ENCODE peak calls at places on chromosomes 12 and 14, in five cellular contexts. V, M, X, S and I are unnamed samples. For H3K9me3, the result is how much of the 10 kb centered on the place peaks cover.

GRCh38 chr14:73467800-73468199 is 9.5 kb upstream of the NUMB start:
- DNase-seq in V (no peak), X (no peak), M (no peak), S (no peak), I (no peak)

GRCh38 chr14:63342381-63342780 is 23.6 kb upstream of the GPHB5 start:
- DNase-seq in S (no peak), V (no peak), X (no peak), M (no peak), I (no peak)

GRCh38 chr12:131923260-131923659 is 5.8 kb upstream of the PUS1 start:
- DNase-seq in V (no peak), M (no peak), X (no peak), S (no peak), I (no peak)

GRCh38 chr12:19397534-19397933 is 41.8 kb upstream of the AEBP2 start:
- DNase-seq in S (no peak), M (no peak), V (peak), X (no peak), I (no peak)

GRCh38 chr14:21071225-21072041 is 1.3 kb downstream of the ARHGEF40 start:
- DNase-seq in X (peak), M (no peak), S (peak), V (peak), I (peak)

GRCh38 chr14:76811561-76811960 is 1.1 kb downstream of the ANGEL1 start:
- DNase-seq in S (no peak), M (no peak), X (peak), V (peak), I (no peak)

GRCh38 chr12:70535896-70536374 is 101.3 kb downstream of the PTPRB start:
- DNase-seq in S (no peak), V (peak), M (no peak), X (no peak), I (no peak)

GRCh38 chr12:124684971-124685688 is 117.7 kb upstream of the NCOR2 start:
- DNase-seq in S (no peak), M (no peak), V (peak), X (peak), I (no peak)

GRCh38 chr12:130382818-130383217 is 45.1 kb downstream of the PIWIL1 start:
- DNase-seq in M (no peak), X (no peak), S (no peak), V (no peak), I (no peak)

GRCh38 chr12:28060901-28061300 is 88.4 kb upstream of the PTHLH start:
- DNase-seq in M (no peak), S (no peak), X (no peak), V (no peak), I (no peak)

GRCh38 chr12:114682101-114682919 is 1.7 kb downstream of the TBX3 start:
- DNase-seq in X (no peak), S (no peak), M (no peak), V (peak), I (no peak)
- H3K27ac ChIP-seq in X (peak), S (peak), M (peak), V (peak), I (no peak)

GRCh38 chr14:105528859-105529505 is 2.6 kb downstream of the TMEM121 start:
- DNase-seq in M (no peak), S (no peak), V (no peak), X (no peak), I (peak)
- H3K4me3 ChIP-seq in M (no peak), S (no peak), V (no peak), X (peak), I (no peak)

GRCh38 chr14:38528582-38528981 is 272.7 kb upstream of the CLEC14A start:
- DNase-seq in X (no peak), V (no peak), M (no peak), S (no peak), I (no peak)
- H3K9me3 ChIP-seq in X (under half), V (under half), M (under half), S (under half), I (under half)

DNA sequence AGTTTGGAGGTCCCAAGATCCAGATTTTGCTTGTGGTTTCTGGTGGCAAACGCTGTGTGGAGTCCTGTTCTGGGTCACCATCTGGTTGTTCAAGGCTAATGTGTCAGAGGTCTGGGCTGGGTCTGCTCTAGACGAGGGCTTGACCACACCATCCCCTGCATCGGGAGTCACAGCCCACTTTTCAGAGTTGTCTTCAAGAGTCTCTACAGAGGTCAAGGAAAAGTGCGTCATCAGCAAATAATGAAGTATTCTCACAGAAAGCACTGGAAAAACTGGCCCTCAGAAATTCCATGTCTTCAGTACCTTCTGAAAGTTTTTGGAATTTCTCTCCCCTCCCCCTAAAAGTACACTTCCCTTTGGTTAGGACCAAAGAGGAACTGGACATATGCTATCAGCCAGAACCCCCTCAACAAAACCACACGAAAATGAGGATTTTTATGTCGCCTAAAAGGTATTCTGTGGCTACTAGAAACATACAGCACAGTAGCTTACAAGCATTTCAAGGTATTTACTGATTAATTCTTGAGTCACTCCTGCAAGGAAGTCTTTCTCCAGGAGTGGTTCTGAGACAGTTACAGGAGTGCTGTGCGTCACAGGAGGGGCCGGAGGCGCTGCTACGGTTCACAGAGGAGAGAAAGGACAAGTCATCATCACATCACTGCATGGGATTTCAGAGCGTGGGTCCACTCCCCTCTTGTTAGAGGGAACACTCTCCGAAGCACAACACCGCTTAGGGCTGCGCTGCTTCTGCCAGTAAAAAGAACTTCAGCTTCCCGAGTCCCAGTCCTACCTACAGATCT is 35.4 kb downstream of the RAD52 start:
- DNase-seq in X (peak), M (no peak), V (peak), S (no peak), I (no peak)
- H3K27ac ChIP-seq in X (peak), M (no peak), V (peak), S (peak), I (no peak)

DNA sequence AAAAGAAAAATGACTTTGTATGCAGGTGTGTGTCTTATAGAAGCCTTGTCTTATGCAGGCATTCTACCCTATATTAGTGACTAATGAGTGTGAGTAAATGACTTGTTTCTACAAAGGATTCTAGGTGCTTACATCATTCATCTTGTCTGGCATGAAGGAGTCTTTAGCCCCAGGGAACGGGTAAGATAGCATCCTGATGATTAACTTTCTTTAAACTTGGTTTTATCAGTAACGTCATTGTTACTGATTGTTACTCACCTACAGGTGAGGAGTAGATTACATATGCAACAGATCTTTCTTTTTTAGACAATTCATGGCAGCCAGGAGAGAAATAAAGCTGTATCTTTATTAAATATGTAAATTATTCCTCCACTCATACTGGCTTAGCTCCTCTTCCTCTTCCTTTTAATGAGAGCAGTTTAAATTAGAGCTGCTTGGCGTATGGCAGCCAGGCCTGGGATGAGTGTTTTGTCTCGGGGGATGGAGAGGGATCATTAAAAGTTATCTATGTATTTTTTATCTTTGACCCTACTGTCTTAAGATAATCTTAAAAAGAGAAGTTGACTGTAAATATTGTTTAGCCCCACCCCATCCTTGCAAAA is 57.2 kb upstream of the ATP2A2 start:
- DNase-seq in S (no peak), X (peak), M (no peak), V (peak), I (no peak)
- H3K4me3 ChIP-seq in S (no peak), X (no peak), M (no peak), V (peak), I (no peak)

DNA sequence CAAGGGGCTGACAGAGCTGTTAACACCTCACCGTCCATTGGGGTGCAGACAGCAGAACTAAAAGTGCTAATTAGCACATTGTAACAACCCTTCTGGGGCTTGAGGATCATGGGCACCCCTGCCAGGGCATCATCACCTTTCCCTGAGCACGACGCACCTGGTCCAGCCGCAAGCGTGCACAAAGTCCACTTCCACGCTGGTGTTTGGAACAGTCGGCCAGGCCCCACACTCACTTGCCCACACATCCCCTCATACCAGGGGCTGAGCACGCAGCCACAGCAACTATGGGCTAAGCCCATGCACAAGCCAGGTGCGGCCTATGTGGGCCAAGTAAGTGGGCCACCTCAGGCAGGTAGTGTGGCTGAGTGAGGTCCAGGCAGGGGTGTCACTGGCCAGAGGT is 148.7 kb downstream of the CCDC59 start:
- DNase-seq in V (no peak), S (no peak), X (no peak), M (no peak), I (no peak)
- H3K9me3 ChIP-seq in V (under half), S (under half), X (under half), M (under half), I (under half)